ENCODE peak calls at places on chromosome 2, in four cellular contexts. G is HepG2, I is upper lobe of right lung, V is right atrium auricular region. U is an unnamed sample. For H3K27me3, the result is how much of the 10 kb centered on the place peaks cover.

GRCh38 chr2:135689679-135690078 is 52.0 kb upstream of the UBXN4 start:
- DNase-seq in G (no peak), I (no peak), V (no peak), U (no peak)

GRCh38 chr2:37797081-37797480 is 125.6 kb upstream of the CDC42EP3 start:
- DNase-seq in G (no peak), I (no peak), V (no peak), U (no peak)

GRCh38 chr2:219435701-219436100 is 1.1 kb downstream of the SPEG start:
- DNase-seq in G (no peak), I (no peak), V (no peak), U (no peak)

GRCh38 chr2:29397039-29397438 is 281.8 kb downstream of the CLIP4 start:
- DNase-seq in G (no peak), I (no peak), V (no peak), U (no peak)

GRCh38 chr2:105371810-105372209 is 27.0 kb downstream of the FHL2 start:
- DNase-seq in G (no peak), I (no peak), V (peak), U (no peak)

GRCh38 chr2:36683002-36683401 is 13.5 kb upstream of the VIT start:
- DNase-seq in G (no peak), I (no peak), V (no peak), U (no peak)

GRCh38 chr2:119371111-119371510 is 4.3 kb downstream of the DBI start:
- DNase-seq in G (no peak), I (no peak), V (no peak), U (no peak)

GRCh38 chr2:191206613-191207471 is 38.4 kb upstream of the MYO1B start:
- DNase-seq in G (no peak), I (no peak), V (no peak), U (no peak)

GRCh38 chr2:189719531-189719930 is 43.1 kb downstream of the OSGEPL1 start:
- DNase-seq in G (no peak), I (no peak), V (no peak), U (no peak)

GRCh38 chr2:144084114-144084661 is 435.7 kb downstream of the ZEB2 start:
- DNase-seq in G (no peak), I (no peak), V (no peak), U (no peak)

GRCh38 chr2:37570773-37571570 is 100.5 kb downstream of the CDC42EP3 start:
- DNase-seq in G (no peak), I (no peak), V (peak), U (no peak)

GRCh38 chr2:150357770-150358467 is 129.5 kb downstream of the RND3 start:
- DNase-seq in G (no peak), I (no peak), V (no peak), U (no peak)

GRCh38 chr2:86510436-86510933 is 52.8 kb downstream of the CHMP3 start:
- DNase-seq in G (no peak), I (no peak), V (no peak), U (no peak)

GRCh38 chr2:220764246-220764645 is 807.9 kb downstream of the EPHA4 start:
- DNase-seq in G (no peak), I (no peak), V (no peak), U (no peak)

GRCh38 chr2:216391401-216391800 is 19.1 kb upstream of the MARCHF4 start:
- DNase-seq in G (no peak), I (no peak), V (no peak), U (no peak)

GRCh38 chr2:112692914-112693313 is 27.9 kb upstream of the NT5DC4 start:
- DNase-seq in G (no peak), I (no peak), V (no peak), U (no peak)

GRCh38 chr2:205679410-205680009 is 2.8 kb upstream of the NRP2 start:
- DNase-seq in G (no peak), I (no peak), V (no peak), U (no peak)

GRCh38 chr2:74222300-74222650 is 23.9 kb downstream of the MTHFD2 start:
- DNase-seq in G (no peak), I (no peak), V (no peak), U (no peak)

GRCh38 chr2:100235098-100235497 is 87.2 kb downstream of the LONRF2 start:
- DNase-seq in G (no peak), I (no peak), V (no peak), U (no peak)

GRCh38 chr2:132430895-132431294 is 14.3 kb downstream of the GPR39 start:
- DNase-seq in G (no peak), I (no peak), V (no peak), U (no peak)

GRCh38 chr2:227616631-227617030 is 667 bp upstream of the SCYGR4 start:
- DNase-seq in G (no peak), I (no peak), V (no peak), U (no peak)

GRCh38 chr2:100817388-100817985 is 2.5 kb upstream of the NPAS2 start:
- DNase-seq in G (no peak), I (no peak), V (no peak), U (no peak)

GRCh38 chr2:23401427-23402204 is 16.6 kb downstream of the KLHL29 start:
- DNase-seq in G (no peak), I (no peak), V (no peak), U (no peak)

GRCh38 chr2:72755647-72756423 is 70.0 kb downstream of the EXOC6B start:
- DNase-seq in G (peak), I (no peak), V (no peak), U (no peak)

GRCh38 chr2:130371723-130372054 is 15.8 kb downstream of the PTPN18 start:
- DNase-seq in G (no peak), I (no peak), V (no peak), U (peak)

GRCh38 chr2:188695953-188696352 is 278.2 kb upstream of the COL3A1 start:
- DNase-seq in G (no peak), I (no peak), V (no peak), U (no peak)

GRCh38 chr2:160482673-160483072 is 10.9 kb downstream of the RBMS1 start:
- DNase-seq in G (no peak), I (no peak), V (no peak), U (no peak)

GRCh38 chr2:169012812-169013627 is 18.1 kb downstream of the ABCB11 start:
- DNase-seq in G (no peak), I (no peak), V (no peak), U (no peak)

GRCh38 chr2:2655451-2655850 is 324.4 kb upstream of the MYT1L start:
- DNase-seq in G (no peak), I (no peak), V (no peak), U (no peak)

GRCh38 chr2:226902041-226902972 is 66.5 kb downstream of the RHBDD1 start:
- DNase-seq in G (no peak), I (no peak), V (no peak), U (no peak)

GRCh38 chr2:212282596-212283330 is 255.8 kb downstream of the ERBB4 start:
- DNase-seq in G (no peak), I (no peak), V (no peak), U (no peak)

GRCh38 chr2:201680743-201681142 is 17.7 kb downstream of the MPP4 start:
- DNase-seq in G (peak), I (no peak), V (no peak), U (no peak)

GRCh38 chr2:105641389-105641811 is 103.3 kb upstream of the NCK2 start:
- DNase-seq in G (no peak), I (no peak), V (peak), U (no peak)

GRCh38 chr2:58515827-58516574 is 274.9 kb upstream of the FANCL start:
- DNase-seq in G (no peak), I (no peak), V (no peak), U (no peak)

GRCh38 chr2:120979398-120979797 is 243.7 kb downstream of the GLI2 start:
- DNase-seq in G (no peak), I (no peak), V (no peak), U (no peak)

GRCh38 chr2:120977582-120978358 is 242.1 kb downstream of the GLI2 start:
- DNase-seq in G (no peak), I (no peak), V (no peak), U (peak)

GRCh38 chr2:120978359-120979050 is 242.8 kb downstream of the GLI2 start:
- DNase-seq in G (no peak), I (peak), V (no peak), U (peak)

GRCh38 chr2:120982598-120982997 is 246.9 kb downstream of the GLI2 start:
- DNase-seq in G (no peak), I (peak), V (no peak), U (no peak)

DNA sequence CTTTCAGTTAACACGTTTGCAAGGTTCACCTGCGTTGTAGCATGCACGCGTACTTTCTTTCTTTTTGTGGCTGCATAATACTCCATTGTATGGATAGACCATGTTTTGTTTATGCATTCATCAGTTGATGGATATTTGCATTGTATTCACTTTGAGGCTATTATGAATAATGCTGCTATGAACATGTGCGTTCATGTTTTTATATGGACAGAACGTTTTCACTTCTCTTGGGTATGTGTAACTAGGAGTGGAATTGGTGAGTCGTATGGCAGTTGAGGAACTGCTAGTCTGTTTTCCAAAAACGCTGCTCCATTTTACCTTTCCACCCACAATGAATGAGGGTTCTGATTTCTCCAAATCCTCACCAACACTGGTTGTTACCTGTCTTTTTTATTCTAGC is 244.3 kb downstream of the GLI2 start:
- DNase-seq in G (no peak), I (no peak), V (no peak), U (no peak)
- H3K27me3 ChIP-seq in G (under half), I (under half), V (under half), U (under half)

GRCh38 chr2:237688081-237688480 is 60.7 kb downstream of the LRRFIP1 start:
- DNase-seq in G (no peak), I (no peak), V (no peak), U (no peak)
- H3K27ac ChIP-seq in G (no peak), I (peak), V (peak), U (peak)

DNA sequence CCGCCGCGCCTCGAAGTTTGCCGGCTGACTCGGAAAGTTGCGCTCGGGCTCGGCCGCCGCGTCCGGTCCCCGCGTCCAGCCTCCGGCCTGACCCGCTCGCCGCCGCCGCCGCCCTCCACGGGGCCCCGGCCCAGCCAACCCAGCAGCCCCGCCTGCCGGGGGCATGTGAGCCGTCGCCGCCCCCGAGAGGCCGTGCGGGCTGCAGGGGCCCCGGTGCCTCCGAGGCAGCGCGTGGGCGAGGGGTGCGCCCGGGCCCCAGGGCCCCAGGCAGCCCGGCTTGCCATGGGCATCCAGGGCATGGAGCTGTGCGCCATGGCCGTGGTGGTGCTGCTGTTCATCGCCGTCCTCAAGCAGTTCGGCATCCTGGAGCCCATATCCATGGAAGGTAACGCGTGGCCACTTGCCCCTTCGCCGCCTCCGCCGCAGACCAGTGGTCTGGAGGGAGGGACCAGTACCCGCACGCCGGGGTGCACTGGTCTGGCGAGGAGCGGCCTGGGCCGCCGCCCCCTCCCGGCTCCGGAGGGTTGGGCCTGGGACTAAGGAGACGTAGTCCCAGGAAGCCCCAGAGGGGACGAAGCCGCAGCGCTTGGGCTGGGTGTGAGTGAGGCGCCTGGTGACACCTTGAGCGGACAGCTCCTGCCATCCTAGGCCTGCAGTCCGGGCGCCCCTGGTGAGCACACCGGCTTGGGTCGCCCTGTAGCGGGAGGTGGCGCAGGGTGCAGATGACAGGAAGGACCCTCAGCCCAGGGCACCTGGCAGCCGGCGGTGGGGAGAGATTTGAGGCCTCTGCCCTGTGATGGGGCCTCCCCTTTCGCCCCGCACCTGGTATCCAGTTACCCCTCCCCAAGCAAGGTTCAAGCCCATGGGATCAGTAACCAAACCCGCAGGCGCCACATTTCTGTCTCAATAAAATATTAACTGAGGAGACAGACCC is 49.9 kb downstream of the KCNIP3 start:
- DNase-seq in G (no peak), I (peak), V (no peak), U (no peak)
- H3K27me3 ChIP-seq in G (under half), I (under half), V (under half), U (under half)

DNA sequence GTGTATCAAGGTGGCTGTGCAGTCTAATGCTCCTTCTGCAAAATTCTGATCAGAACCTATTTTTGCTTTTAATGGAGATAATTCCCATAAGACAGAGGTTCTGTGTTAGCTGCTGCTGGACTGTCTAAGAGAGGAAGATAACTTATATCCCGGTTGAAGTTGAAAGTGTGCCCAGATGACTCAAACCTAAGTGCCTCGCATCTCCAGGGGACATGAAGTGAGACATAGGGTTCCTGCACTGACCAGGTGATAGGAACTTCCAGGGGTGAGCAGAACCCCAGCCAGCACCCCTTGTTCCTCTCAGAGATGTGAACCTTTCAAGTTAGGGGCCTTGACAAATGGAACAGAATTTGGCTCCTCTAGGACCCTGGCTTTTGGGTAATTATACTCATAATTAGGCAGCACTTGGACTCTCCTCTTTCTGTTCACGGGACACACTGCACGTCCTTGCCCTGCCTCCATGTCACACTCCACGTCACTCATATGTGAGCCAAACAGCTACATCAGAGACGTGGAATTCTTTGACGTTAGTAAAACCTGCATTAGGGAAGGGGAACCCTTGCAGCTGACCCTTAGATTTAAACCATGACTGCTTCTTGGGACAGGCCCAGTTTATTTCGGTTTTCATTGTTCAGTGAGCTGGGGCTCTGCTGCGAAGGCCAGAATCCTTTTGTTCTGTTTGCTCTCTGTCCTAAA is 104.5 kb upstream of the ALPP start:
- DNase-seq in G (no peak), I (no peak), V (no peak), U (no peak)
- H3K27ac ChIP-seq in G (no peak), I (no peak), V (no peak), U (no peak)

GRCh38 chr2:203775684-203776083 is 69.2 kb downstream of the CD28 start:
- DNase-seq in G (no peak), I (no peak), V (no peak), U (no peak)

GRCh38 chr2:203772766-203773165 is 66.3 kb downstream of the CD28 start:
- DNase-seq in G (no peak), I (no peak), V (no peak), U (no peak)

GRCh38 chr2:203777030-203777429 is 70.6 kb downstream of the CD28 start:
- DNase-seq in G (no peak), I (no peak), V (no peak), U (no peak)

GRCh38 chr2:203774760-203775159 is 68.3 kb downstream of the CD28 start:
- DNase-seq in G (no peak), I (no peak), V (no peak), U (no peak)
- H3K27me3 ChIP-seq in G (under half), I (under half), V (under half), U (under half)

DNA sequence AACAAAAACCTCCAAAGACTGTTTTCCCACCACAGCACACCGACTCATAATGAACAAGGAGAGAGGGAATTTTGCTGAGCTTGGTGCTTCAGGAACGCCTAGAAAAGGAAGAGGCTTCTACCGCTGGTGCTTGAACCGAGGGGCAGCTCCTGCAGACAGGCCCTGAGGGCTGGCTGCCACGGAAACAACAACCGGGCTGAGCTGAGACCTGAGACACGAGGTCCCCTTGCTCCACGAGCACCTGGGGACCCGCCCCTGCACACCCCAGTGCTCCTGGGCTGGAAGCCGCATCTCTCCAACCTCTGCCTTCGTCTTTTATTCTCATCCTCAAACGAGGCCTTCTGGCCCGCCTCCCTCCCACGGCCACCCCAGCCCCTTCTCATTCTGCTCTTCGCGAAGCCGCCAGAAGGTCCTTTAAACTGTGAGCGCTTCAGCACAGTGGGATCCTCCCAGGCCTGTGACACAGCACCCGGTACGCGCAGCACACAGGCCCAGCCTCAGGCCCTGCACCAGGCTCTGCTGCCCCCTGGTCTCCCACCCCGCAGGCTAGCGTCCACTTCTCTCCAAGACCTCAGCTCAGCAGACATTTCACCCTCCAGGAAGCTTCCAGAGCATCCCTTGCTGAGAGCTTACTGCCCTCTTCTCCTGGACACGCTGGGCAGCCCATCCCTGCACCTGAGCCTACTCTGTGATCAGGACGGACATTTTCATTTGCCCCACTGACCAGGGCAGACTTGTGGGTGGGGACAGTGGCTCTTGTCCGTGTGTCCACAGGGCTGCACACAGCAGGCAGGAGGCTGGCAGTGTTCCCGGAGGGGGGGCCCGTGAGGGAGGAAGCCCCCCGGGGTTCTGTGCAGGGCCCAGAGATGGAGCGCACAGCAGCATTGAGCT is 149.8 kb downstream of the PXDN start:
- DNase-seq in G (no peak), I (peak), V (no peak), U (peak)
- H3K27ac ChIP-seq in G (no peak), I (no peak), V (peak), U (no peak)

GRCh38 chr2:26580151-26580550 is 61.0 kb downstream of the CIB4 start:
- DNase-seq in G (no peak), I (peak), V (no peak), U (no peak)

GRCh38 chr2:26577442-26578433 is 63.4 kb downstream of the CIB4 start:
- DNase-seq in G (peak), I (peak), V (no peak), U (peak)

GRCh38 chr2:26578581-26578980 is 62.6 kb downstream of the CIB4 start:
- DNase-seq in G (no peak), I (peak), V (no peak), U (no peak)

GRCh38 chr2:26579723-26580040 is 61.5 kb downstream of the CIB4 start:
- DNase-seq in G (no peak), I (no peak), V (no peak), U (no peak)

GRCh38 chr2:26579025-26579722 is 62.0 kb downstream of the CIB4 start:
- DNase-seq in G (no peak), I (peak), V (no peak), U (no peak)
- H3K27me3 ChIP-seq in G (under half), I (under half), V (under half), U (under half)

DNA sequence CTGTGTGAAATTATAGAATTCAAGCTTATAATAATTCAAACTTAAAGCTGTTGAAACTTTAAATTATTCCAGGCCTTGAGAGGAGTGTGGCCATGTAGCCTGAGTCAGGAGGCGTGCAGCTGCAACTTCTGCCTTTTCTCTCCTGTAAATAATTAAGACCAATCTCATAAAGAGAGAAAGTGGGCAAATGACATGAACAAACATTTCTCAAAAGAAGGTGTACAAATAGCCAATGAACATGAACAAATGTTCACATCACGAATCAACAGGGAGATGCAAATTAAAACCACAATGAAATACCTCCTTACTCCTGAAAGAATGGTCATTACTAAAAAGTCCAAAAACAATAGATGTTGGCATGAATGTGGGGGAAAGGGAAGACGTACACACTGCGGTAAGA is 149.1 kb upstream of the MYCN start:
- DNase-seq in G (no peak), I (no peak), V (no peak), U (no peak)
- H3K27ac ChIP-seq in G (no peak), I (no peak), V (no peak), U (no peak)